ENCODE peak calls at places on chromosomes 11 and 22, in five cellular contexts. R, O, T, Y and K are unnamed samples.

GRCh38 chr11:35418847-35419712 is at the start of gene SLC1A2:
- DNase-seq in R (no peak), O (no peak), T (peak; percentile 3), Y (no peak), K (peak; percentile 25)

GRCh38 chr11:118310781-118311485 is 6.4 kb downstream of the CD3E start:
- DNase-seq in R (no peak), O (no peak), T (no peak), Y (no peak), K (no peak)

GRCh38 chr11:4704054-4704789 is at the start of gene MMP26:
- DNase-seq in R (no peak), O (no peak), T (no peak), Y (peak; percentile 36), K (no peak)

GRCh38 chr11:8963569-8964323 is 496 bp downstream of the TMEM9B start:
- DNase-seq in R (no peak), O (peak; percentile 60), T (peak; percentile 73), Y (peak; percentile 85), K (no peak)

GRCh38 chr11:67344264-67344663 is 9.1 kb downstream of the POLD4 start:
- DNase-seq in R (no peak), O (no peak), T (no peak), Y (peak; percentile 64), K (no peak)

GRCh38 chr11:10818594-10818993 is 9.9 kb upstream of the EIF4G2 start:
- DNase-seq in R (peak; percentile 12), O (no peak), T (peak; percentile 9), Y (no peak), K (no peak)

GRCh38 chr11:127609025-127609788 is 608.6 kb upstream of the KIRREL3 start:
- DNase-seq in R (no peak), O (no peak), T (no peak), Y (no peak), K (no peak)

GRCh38 chr22:20509344-20510047 is 2.1 kb downstream of the MED15 start:
- DNase-seq in R (peak; percentile 93), O (no peak), T (peak; percentile 89), Y (peak; percentile 53), K (no peak)

GRCh38 chr11:57514538-57515331 is 767 bp downstream of the SLC43A1 start:
- DNase-seq in R (peak; percentile 16), O (no peak), T (no peak), Y (peak; percentile 56), K (peak; percentile 66)

GRCh38 chr11:21811572-21811971 is 381.3 kb upstream of the ANO5 start:
- DNase-seq in R (no peak), O (no peak), T (no peak), Y (no peak), K (no peak)

GRCh38 chr11:65077466-65077865 is 6.4 kb downstream of the CDCA5 start:
- DNase-seq in R (no peak), O (no peak), T (no peak), Y (no peak), K (no peak)

GRCh38 chr11:77068461-77069335 is 1.9 kb downstream of the CAPN5 start:
- DNase-seq in R (no peak), O (no peak), T (no peak), Y (no peak), K (no peak)

GRCh38 chr22:50082961-50083461 is 2.2 kb downstream of the MLC1 start:
- DNase-seq in R (no peak), O (no peak), T (no peak), Y (no peak), K (no peak)

GRCh38 chr22:39296535-39296934 is 22.9 kb downstream of the RPL3 start:
- DNase-seq in R (no peak), O (no peak), T (no peak), Y (no peak), K (no peak)

GRCh38 chr22:29503811-29504372 is 23.9 kb downstream of the NEFH start:
- DNase-seq in R (peak; percentile 67), O (no peak), T (peak; percentile 23), Y (no peak), K (no peak)

GRCh38 chr11:37105456-37105855 is 507.4 kb upstream of the RAG2 start:
- DNase-seq in R (no peak), O (no peak), T (no peak), Y (no peak), K (no peak)

GRCh38 chr11:69818243-69819108 is 740 bp downstream of the FGF3 start:
- DNase-seq in R (no peak), O (no peak), T (no peak), Y (no peak), K (no peak)

GRCh38 chr11:8221917-8222316 is 41.8 kb downstream of the LMO1 start:
- DNase-seq in R (no peak), O (no peak), T (no peak), Y (no peak), K (no peak)

GRCh38 chr11:102518296-102519094 is 12.1 kb downstream of the MMP7 start:
- DNase-seq in R (no peak), O (no peak), T (no peak), Y (peak; percentile 16), K (no peak)

GRCh38 chr11:88428959-88429358 is 91.4 kb upstream of the CTSC start:
- DNase-seq in R (no peak), O (no peak), T (no peak), Y (no peak), K (no peak)

GRCh38 chr11:120431633-120432032 is 79.9 kb upstream of the GRIK4 start:
- DNase-seq in R (peak; percentile 62), O (no peak), T (peak; percentile 78), Y (peak; percentile 7), K (no peak)

GRCh38 chr22:19044381-19044780 is 77.8 kb downstream of the DGCR2 start:
- DNase-seq in R (no peak), O (no peak), T (no peak), Y (no peak), K (no peak)

GRCh38 chr11:10265936-10266335 is 28.1 kb downstream of the SBF2 start:
- DNase-seq in R (no peak), O (no peak), T (no peak), Y (no peak), K (no peak)

GRCh38 chr11:84430661-84431060 is 1144.5 kb upstream of the CCDC90B start:
- DNase-seq in R (no peak), O (no peak), T (no peak), Y (no peak), K (no peak)

GRCh38 chr11:85171648-85172257 is 455.4 kb downstream of the DLG2 start:
- DNase-seq in R (no peak), O (no peak), T (no peak), Y (no peak), K (no peak)

GRCh38 chr11:3123761-3124733 is 41.1 kb downstream of the OSBPL5 start:
- DNase-seq in R (peak; percentile 92), O (no peak), T (peak; percentile 85), Y (no peak), K (no peak)

GRCh38 chr11:77471520-77472234 is 2.2 kb downstream of the PAK1 start:
- DNase-seq in R (no peak), O (no peak), T (peak; percentile 12), Y (peak; percentile 49), K (no peak)

GRCh38 chr11:96620464-96621044 is 230.7 kb downstream of the JRKL start:
- DNase-seq in R (no peak), O (no peak), T (no peak), Y (no peak), K (no peak)

GRCh38 chr22:22201185-22201924 is 43.2 kb upstream of the VPREB1 start:
- DNase-seq in R (no peak), O (peak; percentile 41), T (no peak), Y (peak; percentile 75), K (peak; percentile 69)

GRCh38 chr11:116598556-116598955 is 174.2 kb downstream of the BUD13 start:
- DNase-seq in R (no peak), O (no peak), T (no peak), Y (no peak), K (no peak)

GRCh38 chr11:118797510-118797909 is 6.5 kb upstream of the DDX6 start:
- DNase-seq in R (no peak), O (no peak), T (no peak), Y (no peak), K (no peak)

GRCh38 chr11:38839076-38839475 is 2241.0 kb upstream of the RAG2 start:
- DNase-seq in R (no peak), O (no peak), T (no peak), Y (no peak), K (no peak)

GRCh38 chr11:7469351-7469865 is 15.9 kb upstream of the OLFML1 start:
- DNase-seq in R (no peak), O (no peak), T (no peak), Y (no peak), K (no peak)

GRCh38 chr11:78622666-78623065 is 48.0 kb upstream of the NARS2 start:
- DNase-seq in R (no peak), O (no peak), T (no peak), Y (no peak), K (no peak)

GRCh38 chr11:46389450-46390330 is 1.9 kb downstream of the CHRM4 start:
- DNase-seq in R (peak; percentile 46), O (no peak), T (peak; percentile 72), Y (peak; percentile 73), K (peak; percentile 75)

GRCh38 chr11:28463826-28464225 is 355.6 kb downstream of the METTL15 start:
- DNase-seq in R (peak; percentile 70), O (no peak), T (no peak), Y (no peak), K (no peak)

GRCh38 chr22:30221121-30221992 is 25.2 kb downstream of the LIF start:
- DNase-seq in R (no peak), O (peak; percentile 22), T (no peak), Y (peak; percentile 67), K (peak; percentile 72)

GRCh38 chr11:54979375-54979774 is 272.7 kb downstream of the OR4A5 start:
- DNase-seq in R (no peak), O (no peak), T (no peak), Y (no peak), K (no peak)

GRCh38 chr22:39097098-39098020 is at the start of gene APOBEC3H:
- DNase-seq in R (no peak), O (no peak), T (peak; percentile 8), Y (peak; percentile 94), K (peak; percentile 67)